ENCODE peak calls at places on chromosomes 7 and 10, in six cellular contexts. C is pancreas, D is A549, L is Peyer's patch, U is HepG2, Q is SJCRH30. H is an unnamed sample. For H3K4me1, the result is how much of the 10 kb centered on the place peaks cover.

GRCh38 chr10:88505680-88506215 is 77.4 kb downstream of the RNLS start:
- DNase-seq in C (no peak), Q (no peak), U (no peak), D (no peak), L (no peak), H (no peak)

GRCh38 chr7:30472771-30473392 is 5.7 kb downstream of the NOD1 start:
- DNase-seq in L (no peak), Q (no peak), D (no peak), C (no peak), U (no peak), H (no peak)

GRCh38 chr7:6228363-6228762 is 44.1 kb downstream of the CYTH3 start:
- DNase-seq in C (no peak), Q (peak), L (no peak), U (no peak), D (no peak), H (no peak)

GRCh38 chr7:33534830-33535229 is 370.5 kb upstream of the BMPER start:
- DNase-seq in L (no peak), D (no peak), Q (no peak), C (no peak), U (no peak), H (no peak)

GRCh38 chr7:35004531-35005096 is 32.7 kb downstream of the DPY19L1 start:
- DNase-seq in D (peak), Q (peak), C (no peak), U (peak), L (no peak), H (no peak)

GRCh38 chr7:23346316-23346715 is 47.2 kb downstream of the MALSU1 start:
- DNase-seq in U (no peak), C (no peak), Q (no peak), L (no peak), D (no peak), H (no peak)

GRCh38 chr7:93902777-93903423 is 3.5 kb upstream of the GNGT1 start:
- DNase-seq in Q (peak), U (peak), L (peak), D (peak), C (no peak), H (peak)

GRCh38 chr7:23020742-23021401 is 6.9 kb upstream of the HYCC1 start:
- DNase-seq in C (no peak), L (no peak), U (no peak), Q (no peak), D (peak), H (no peak)

GRCh38 chr10:28130267-28130666 is 131.4 kb upstream of the ODAD2 start:
- DNase-seq in C (no peak), U (no peak), D (no peak), L (no peak), Q (no peak), H (no peak)

GRCh38 chr10:129784286-129784685 is 179.8 kb downstream of the EBF3 start:
- DNase-seq in U (no peak), L (no peak), D (no peak), C (no peak), Q (no peak), H (no peak)

GRCh38 chr7:70416611-70417010 is 715.3 kb upstream of the GALNT17 start:
- DNase-seq in L (no peak), C (no peak), D (no peak), Q (peak), U (no peak), H (no peak)

GRCh38 chr10:133156674-133157579 is 3.1 kb upstream of the KNDC1 start:
- DNase-seq in D (no peak), C (no peak), L (peak), Q (no peak), U (no peak), H (no peak)

GRCh38 chr10:63675171-63675570 is 154.0 kb downstream of the REEP3 start:
- DNase-seq in U (no peak), Q (no peak), D (no peak), L (no peak), C (no peak), H (no peak)

GRCh38 chr10:68474021-68474420 is 2.2 kb upstream of the DNA2 start:
- DNase-seq in L (no peak), Q (no peak), C (no peak), U (no peak), D (no peak), H (no peak)

GRCh38 chr7:128849804-128850490 is 12.7 kb upstream of the ATP6V1F start:
- DNase-seq in L (no peak), U (no peak), D (no peak), C (no peak), Q (no peak), H (peak)

GRCh38 chr10:13118784-13119133 is 18.8 kb downstream of the OPTN start:
- DNase-seq in L (no peak), U (no peak), Q (no peak), C (no peak), D (no peak), H (no peak)

GRCh38 chr10:71694567-71694968 is 25.0 kb downstream of the C10orf105 start:
- DNase-seq in L (peak), U (no peak), D (no peak), C (no peak), Q (no peak), H (peak)

GRCh38 chr7:157497744-157498541 is 161.1 kb downstream of the DNAJB6 start:
- DNase-seq in U (no peak), C (no peak), L (peak), D (no peak), Q (no peak), H (no peak)

GRCh38 chr10:15344876-15345285 is 26.2 kb downstream of the FAM171A1 start:
- DNase-seq in L (no peak), C (no peak), U (peak), D (peak), Q (peak), H (peak)

GRCh38 chr10:653991-654646 is 35.3 kb downstream of the DIP2C start:
- DNase-seq in D (no peak), L (peak), C (no peak), Q (no peak), U (no peak), H (peak)

GRCh38 chr10:659710-660141 is 29.7 kb downstream of the DIP2C start:
- DNase-seq in D (no peak), U (no peak), L (no peak), Q (no peak), C (no peak), H (peak)

GRCh38 chr10:655184-655583 is 34.3 kb downstream of the DIP2C start:
- DNase-seq in U (no peak), L (no peak), D (no peak), C (no peak), Q (no peak), H (no peak)

GRCh38 chr10:654647-654996 is 34.8 kb downstream of the DIP2C start:
- DNase-seq in L (no peak), Q (no peak), C (no peak), D (no peak), U (no peak), H (no peak)

DNA sequence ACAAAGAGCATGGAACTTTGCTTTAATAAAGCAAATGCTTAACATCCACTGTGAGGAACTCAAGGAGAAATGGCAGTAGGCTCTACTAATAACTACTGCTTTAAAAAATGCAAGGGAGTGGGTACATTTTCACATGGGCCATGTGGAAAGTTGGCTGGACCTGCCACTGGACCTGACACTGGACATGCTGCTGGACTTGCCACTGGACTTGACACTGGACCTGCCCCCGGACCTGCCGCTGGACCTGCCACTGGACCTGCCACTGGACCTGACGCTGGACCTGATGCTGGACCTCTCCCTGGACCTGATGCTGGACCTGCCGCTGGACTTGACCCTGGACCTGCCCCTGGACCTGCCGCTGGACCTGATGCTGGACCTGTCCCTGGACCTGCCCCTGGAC is 32.6 kb downstream of the DIP2C start:
- DNase-seq in D (no peak), C (no peak), L (no peak), U (no peak), Q (no peak), H (no peak)
- H3K4me1 ChIP-seq in D (under half), C (under half), L (under half), U (under half), Q (under half), H (under half)

GRCh38 chr7:2566348-2566889 is 7.6 kb downstream of the IQCE start:
- DNase-seq in U (no peak), C (peak), D (no peak), L (no peak), Q (no peak), H (no peak)
- H3K27ac ChIP-seq in U (no peak), C (no peak), D (no peak), L (no peak), Q (no peak), H (no peak)

DNA sequence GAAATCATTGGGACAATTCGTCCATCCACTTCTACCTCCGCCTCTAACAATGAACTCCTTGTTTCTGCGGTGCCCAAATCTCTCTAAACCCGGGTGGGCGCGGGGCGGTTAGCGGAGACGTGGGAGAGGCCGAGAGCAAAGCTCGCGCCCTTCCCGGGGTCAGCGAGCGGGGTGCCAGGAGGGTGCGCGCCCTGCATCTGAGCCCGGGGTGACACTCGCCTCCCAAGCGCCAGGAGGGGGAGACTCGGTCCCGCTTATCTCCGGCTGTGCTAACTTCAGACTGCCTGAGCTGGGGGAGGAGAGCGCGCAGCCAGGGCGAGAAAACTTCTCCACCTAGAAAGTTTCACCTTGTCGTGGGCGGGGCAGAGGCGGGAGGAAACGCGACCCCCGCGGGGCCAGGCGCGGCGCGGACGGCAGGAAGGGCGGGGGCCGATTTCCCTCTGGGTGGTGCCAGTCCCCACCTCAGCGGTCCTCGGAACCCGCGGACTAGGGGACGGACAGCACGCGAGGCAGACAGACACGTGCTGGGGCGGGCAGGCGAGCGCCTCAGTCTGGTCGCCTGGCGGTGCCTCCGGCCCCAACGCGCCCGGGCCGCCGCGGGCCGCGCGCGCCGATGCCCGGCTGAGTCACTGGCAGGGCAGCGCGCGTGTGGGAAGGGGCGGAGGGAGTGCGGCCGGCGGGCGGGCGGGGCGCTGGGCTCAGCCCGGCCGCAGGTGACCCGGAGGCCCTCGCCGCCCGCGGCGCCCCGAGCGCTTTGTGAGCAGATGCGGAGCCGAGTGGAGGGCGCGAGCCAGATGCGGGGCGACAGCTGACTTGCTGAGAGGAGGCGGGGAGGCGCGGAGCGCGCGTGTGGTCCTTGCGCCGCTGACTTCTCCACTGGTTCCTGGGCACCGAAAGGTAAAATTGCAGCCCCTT is at the start of gene MET:
- DNase-seq in U (peak), D (peak), Q (peak), L (peak), C (peak), H (peak)
- H3K4me3 ChIP-seq in U (peak), D (peak), Q (peak), L (peak), C (peak), H (peak)

DNA sequence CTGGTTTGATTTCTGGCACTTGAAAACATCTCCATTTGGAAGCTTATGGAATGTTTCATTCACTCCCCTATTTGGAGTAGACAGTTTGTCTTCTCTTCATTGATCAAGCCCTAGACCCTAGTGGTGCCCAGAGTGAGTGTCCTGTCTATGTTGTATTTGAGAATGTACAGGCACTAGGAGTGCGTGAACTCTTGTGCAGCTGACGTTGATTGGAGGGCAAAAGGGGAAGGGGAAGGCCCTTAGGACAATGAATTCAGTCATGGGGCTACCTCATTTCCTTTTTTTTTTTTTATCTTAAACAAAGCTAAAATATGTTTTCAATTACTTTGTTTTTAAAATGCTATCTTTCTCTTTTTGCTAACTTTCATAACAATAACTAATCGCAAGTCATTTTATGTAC is 66.5 kb downstream of the ADD3 start:
- DNase-seq in C (no peak), U (peak), L (no peak), Q (peak), D (no peak), H (no peak)
- H3K4me1 ChIP-seq in C (under half), U (half or more), L (under half), Q (half or more), D (under half), H (under half)

DNA sequence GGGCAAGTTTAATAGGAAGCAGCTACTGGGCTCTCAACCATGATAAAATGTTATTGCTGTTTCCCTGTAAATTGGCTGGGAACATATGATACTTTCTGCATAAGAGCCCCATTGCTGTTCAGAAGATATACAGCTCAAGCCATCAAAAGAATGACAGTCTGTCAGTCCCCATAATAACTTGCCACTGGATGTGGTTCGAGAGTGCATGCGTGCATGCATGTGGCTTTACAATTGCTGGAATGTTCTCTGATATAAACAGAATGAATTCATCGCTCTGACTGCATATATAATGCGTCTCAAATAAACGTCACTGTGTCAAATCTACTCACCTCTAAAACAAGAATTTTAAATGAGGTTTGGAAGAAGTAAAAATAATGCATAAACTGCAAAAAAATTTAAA is 128.9 kb downstream of the HIBADH start:
- DNase-seq in C (no peak), D (no peak), U (no peak), Q (no peak), L (no peak), H (no peak)
- H3K27ac ChIP-seq in C (no peak), D (no peak), U (no peak), Q (no peak), L (no peak), H (no peak)

GRCh38 chr7:123410273-123410928 is 124.0 kb downstream of the IQUB start:
- DNase-seq in C (no peak), L (no peak), D (no peak), Q (peak), U (no peak), H (no peak)
- H3K4me3 ChIP-seq in C (no peak), L (no peak), D (no peak), Q (no peak), U (no peak), H (no peak)

DNA sequence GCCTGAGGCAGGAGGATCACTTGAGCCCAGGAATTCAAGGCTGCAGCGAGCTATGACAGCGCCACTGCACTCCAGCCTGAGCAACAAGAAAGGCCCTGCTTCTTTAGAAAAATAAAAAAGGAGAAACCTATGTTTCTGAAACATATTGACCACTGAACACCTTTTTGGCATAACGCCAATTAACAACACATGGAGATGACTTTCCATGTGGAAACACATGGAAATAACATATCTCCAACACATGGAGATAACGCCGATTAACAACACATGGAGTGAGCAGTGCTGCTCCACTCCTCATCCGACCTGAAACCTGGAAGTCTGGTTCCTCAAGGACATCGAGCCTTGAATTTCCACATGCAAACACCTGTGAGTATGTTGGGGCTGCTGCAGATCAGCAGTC is 126.9 kb downstream of the KCNMA1 start:
- DNase-seq in Q (no peak), D (no peak), U (no peak), L (no peak), C (no peak), H (no peak)
- H3K4me1 ChIP-seq in Q (under half), D (under half), U (under half), L (under half), C (under half), H (under half)

GRCh38 chr10:16848562-16849154 is 31.4 kb upstream of the RSU1 start:
- DNase-seq in U (no peak), L (no peak), Q (no peak), C (no peak), D (no peak), H (no peak)
- H3K27ac ChIP-seq in U (no peak), L (no peak), Q (no peak), C (no peak), D (no peak), H (no peak)